ENCODE peak calls at places on chromosomes 4 and X, in five cellular contexts. P is H1, Y is mesenchymal stem cell, B is H9, I is trophoblast cell. W is an unnamed sample.

GRCh38 chr4:146192060-146192459 is 16.5 kb downstream of the LSM6 start:
- DNase-seq in Y (no peak), B (no peak), I (peak), P (no peak), W (no peak)

GRCh38 chrX:154378059-154378798 is 866 bp upstream of the EMD start:
- DNase-seq in I (no peak), P (no peak), B (peak), Y (no peak), W (no peak)

GRCh38 chrX:155246748-155247147 is 17.5 kb downstream of the RAB39B start:
- DNase-seq in I (no peak), P (no peak), B (no peak), Y (peak), W (no peak)

GRCh38 chrX:130114141-130114561 is 3.9 kb upstream of the ELF4 start:
- DNase-seq in B (no peak), P (no peak), I (no peak), Y (no peak), W (no peak)

GRCh38 chr4:83334425-83335241 is at the start of gene HPSE:
- DNase-seq in I (peak), P (peak), B (peak), Y (peak), W (peak)

GRCh38 chr4:165312506-165312905 is 15.0 kb upstream of the MSMO1 start:
- DNase-seq in P (no peak), Y (peak), B (no peak), I (no peak), W (no peak)

GRCh38 chr4:1459081-1459480 is 52.8 kb upstream of the NKX1-1 start:
- DNase-seq in P (peak), Y (no peak), I (no peak), B (peak), W (no peak)

GRCh38 chr4:172344266-172344772 is 531.1 kb downstream of the GALNTL6 start:
- DNase-seq in P (no peak), I (no peak), B (no peak), Y (no peak), W (no peak)

GRCh38 chr4:175770555-175770954 is 41.5 kb downstream of the GPM6A start:
- DNase-seq in B (no peak), I (peak), P (no peak), Y (no peak), W (no peak)

GRCh38 chr4:4323705-4324534 is 33.9 kb downstream of the ZBTB49 start:
- DNase-seq in B (no peak), P (no peak), Y (no peak), I (no peak), W (no peak)

GRCh38 chrX:45715787-45716186 is 515.1 kb upstream of the DIPK2B start:
- DNase-seq in I (no peak), B (no peak), Y (no peak), P (no peak), W (no peak)

GRCh38 chrX:68826113-68826980 is 2.5 kb upstream of the EFNB1 start:
- DNase-seq in P (no peak), I (no peak), B (peak), Y (no peak), W (no peak)

GRCh38 chr4:187604984-187605383 is 390.6 kb upstream of the ZFP42 start:
- DNase-seq in P (no peak), I (no peak), B (peak), Y (no peak), W (no peak)

GRCh38 chr4:121728066-121728465 is 31.3 kb upstream of the ANXA5 start:
- DNase-seq in I (peak), B (no peak), P (no peak), Y (peak), W (no peak)

GRCh38 chrX:69987691-69988090 is 62.0 kb downstream of the AWAT2 start:
- DNase-seq in Y (no peak), I (no peak), P (no peak), B (no peak), W (no peak)

GRCh38 chr4:166386491-166387367 is 513.7 kb downstream of the TLL1 start:
- DNase-seq in B (no peak), P (no peak), I (no peak), Y (peak), W (no peak)

GRCh38 chrX:57771689-57772088 is 91.6 kb upstream of the NLRP2B start:
- DNase-seq in I (no peak), Y (no peak), P (no peak), B (no peak), W (no peak)
- H2BK12ac ChIP-seq in I (no peak), Y (no peak), P (no peak), B (no peak), W (no peak)

DNA sequence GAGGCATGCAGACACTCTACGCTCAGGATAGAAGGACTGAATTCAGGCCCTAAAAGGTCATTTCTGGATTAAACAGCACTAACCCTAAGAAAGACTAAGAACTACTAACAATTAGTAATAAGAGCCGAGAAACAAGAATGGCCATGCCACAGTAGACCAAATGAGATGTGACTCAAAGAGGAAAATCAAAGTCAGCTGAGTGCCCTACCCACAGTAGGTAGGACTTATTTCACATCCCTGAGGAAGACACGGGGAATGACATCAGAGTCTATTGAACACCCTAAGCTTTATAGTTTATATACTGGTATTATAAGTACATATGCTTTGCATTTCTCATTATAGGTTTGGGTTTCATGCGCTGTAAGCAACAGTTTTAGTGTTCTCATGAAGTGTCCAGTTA is 2.7 kb upstream of the ARSJ start:
- DNase-seq in I (no peak), P (no peak), Y (no peak), B (no peak), W (no peak)
- H2BK5ac ChIP-seq in I (no peak), P (no peak), Y (no peak), B (no peak), W (no peak)

DNA sequence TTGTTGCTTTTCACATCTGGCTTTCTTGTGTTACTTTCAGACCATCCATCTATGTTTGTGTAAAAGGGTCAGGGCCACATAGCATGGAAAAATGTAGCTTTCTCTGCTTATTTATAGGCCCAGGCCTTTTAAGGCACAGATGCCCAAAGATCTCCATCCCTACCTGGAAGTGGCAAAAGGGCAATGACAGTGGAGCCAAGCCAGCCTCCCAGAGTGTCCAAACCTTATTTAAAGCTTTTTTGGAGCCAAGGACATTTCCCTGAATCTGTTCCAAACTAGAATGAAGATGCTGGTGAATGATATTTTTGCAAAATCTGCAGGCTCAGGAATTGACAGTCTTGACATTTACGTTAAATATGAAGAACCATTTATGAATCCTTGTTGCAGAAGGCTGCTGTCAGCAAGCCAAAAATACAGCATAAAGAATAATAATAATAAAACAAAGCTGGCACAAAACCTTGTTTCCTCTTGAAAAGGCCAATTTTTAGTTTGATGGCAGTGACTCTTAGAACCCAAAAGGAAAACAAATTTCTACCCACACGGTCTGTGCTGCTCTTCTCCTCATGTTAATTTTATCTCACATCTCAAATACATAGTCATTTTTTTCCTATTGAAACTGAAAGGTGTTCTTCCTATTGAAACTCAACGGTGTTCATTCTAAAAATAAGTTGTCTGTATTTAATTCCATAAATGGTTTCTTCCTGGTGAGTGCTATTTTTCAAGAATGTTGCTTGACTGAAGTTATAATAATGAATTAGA is 206.3 kb upstream of the TBL1X start:
- DNase-seq in I (no peak), P (no peak), B (no peak), Y (no peak), W (no peak)
- H2BK12ac ChIP-seq in I (no peak), P (no peak), B (no peak), Y (no peak), W (no peak)

GRCh38 chr4:113967687-113968086 is 11.8 kb downstream of the ARSJ start:
- DNase-seq in B (no peak), Y (no peak), I (no peak), P (no peak), W (no peak)
- H2BK5ac ChIP-seq in B (no peak), Y (no peak), I (no peak), P (no peak), W (no peak)

GRCh38 chr4:109497511-109497910 is 62.5 kb upstream of the MCUB start:
- DNase-seq in Y (no peak), I (no peak), P (no peak), B (no peak), W (no peak)
- H2BK12ac ChIP-seq in Y (no peak), I (no peak), P (no peak), B (no peak), W (no peak)

DNA sequence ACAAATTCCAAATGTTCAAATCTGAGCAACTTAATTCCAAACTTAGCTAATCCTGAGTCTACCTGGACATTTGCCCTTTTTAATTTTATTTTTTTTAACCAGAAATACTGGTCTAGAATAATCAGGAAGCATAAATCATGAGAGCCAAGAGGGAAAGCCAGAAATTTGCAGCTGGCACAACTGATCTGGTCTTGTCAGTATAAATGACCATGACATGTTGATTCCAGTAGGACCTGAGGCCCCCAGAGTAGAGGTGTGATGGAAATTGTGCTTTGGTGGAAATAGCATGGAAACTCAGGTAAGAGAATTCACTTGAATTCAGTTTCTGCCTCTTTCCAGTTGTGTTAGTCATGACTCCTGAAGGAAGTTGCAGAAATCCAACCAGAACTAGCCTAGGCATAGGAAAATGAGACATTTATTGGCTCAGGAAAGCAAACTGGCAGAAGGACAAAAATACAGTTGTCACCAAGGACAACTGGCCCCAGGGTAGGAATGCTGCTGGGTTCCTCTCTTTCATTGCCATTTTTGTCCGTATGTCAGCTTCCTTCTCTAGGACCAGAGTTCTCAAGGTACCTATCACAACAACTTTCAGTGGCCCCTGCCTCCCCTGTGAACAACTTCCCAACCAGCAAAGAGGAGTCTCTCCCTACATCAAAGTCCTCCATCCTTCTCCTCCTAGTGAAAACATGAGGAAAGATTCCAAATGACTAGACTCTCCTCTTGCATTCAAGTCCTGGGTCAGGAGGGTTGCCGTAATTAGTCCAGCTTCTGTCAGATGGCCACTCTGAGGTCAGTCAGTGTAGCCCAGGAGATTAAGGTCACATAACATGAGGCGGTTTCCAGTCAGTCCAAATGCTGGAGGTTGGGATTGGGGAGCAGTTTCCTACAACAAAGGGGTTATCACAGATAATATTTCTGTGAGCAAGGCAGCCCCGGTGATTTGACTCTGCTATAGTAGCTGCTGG is 29.3 kb upstream of the MYOZ2 start:
- DNase-seq in Y (peak), B (no peak), P (no peak), I (no peak), W (no peak)
- H2BK5ac ChIP-seq in Y (no peak), B (no peak), P (no peak), I (peak), W (no peak)

GRCh38 chrX:9148626-9149385 is 114.9 kb upstream of the FAM9B start:
- DNase-seq in B (peak), Y (peak), P (no peak), I (peak), W (no peak)
- H2BK12ac ChIP-seq in B (no peak), Y (no peak), P (peak), I (no peak), W (no peak)

DNA sequence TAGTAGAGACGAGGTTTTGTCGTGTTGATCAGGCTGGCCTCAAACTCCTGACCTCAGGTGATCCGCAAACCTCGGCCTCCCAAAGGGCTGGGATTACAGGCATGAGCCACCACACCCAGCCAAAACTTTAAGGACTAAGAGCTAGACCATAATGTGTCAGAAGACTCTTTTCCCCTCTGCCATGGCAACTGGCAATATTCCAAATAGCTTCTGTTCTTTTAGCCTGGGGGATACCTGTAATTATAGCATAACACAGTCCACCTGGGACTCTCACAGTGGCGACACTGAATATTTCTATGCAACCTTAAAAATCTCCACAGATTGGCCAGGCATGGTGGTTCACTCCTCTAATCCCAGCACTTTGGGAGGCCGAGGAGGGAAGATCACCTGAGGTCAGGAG is 45.5 kb upstream of the RBM47 start:
- DNase-seq in P (no peak), Y (no peak), B (no peak), I (peak), W (no peak)
- H2BK5ac ChIP-seq in P (no peak), Y (no peak), B (no peak), I (peak), W (no peak)

DNA sequence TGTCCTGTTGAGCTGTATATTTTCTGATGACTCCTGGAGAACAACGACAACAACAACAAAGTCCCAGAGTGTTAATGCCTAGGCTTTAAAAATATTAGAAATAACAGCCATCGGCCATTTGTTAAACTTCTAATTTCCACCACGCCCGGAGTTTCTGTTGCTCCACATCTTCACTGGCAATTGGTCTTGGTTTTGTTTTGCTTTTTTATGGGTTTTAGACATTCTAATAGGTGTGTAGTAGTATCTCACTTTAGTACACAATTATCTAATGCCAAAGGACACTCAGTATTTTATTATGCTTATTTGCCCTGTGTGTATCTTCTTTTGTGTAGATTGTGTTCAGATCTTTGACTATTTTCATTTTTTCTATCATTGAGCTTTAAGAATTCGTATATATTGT is 5.0 kb downstream of the MAGEA12 start:
- DNase-seq in P (no peak), B (no peak), Y (no peak), I (no peak), W (no peak)
- H2BK12ac ChIP-seq in P (no peak), B (no peak), Y (no peak), I (no peak), W (no peak)

GRCh38 chr4:30802622-30803323 is 82.6 kb downstream of the PCDH7 start:
- DNase-seq in B (no peak), Y (no peak), P (no peak), I (no peak), W (no peak)
- H2BK5ac ChIP-seq in B (no peak), Y (no peak), P (no peak), I (no peak), W (no peak)

W was measured in neuronal stem cell.